ENCODE peak calls at places on chromosomes 6 and 20, in eight cellular contexts. G, F, E, Z, D, I, U and C are unnamed samples.

GRCh38 chr6:125639621-125640020 is 109.8 kb upstream of the HEY2 start:
- DNase-seq in G (no peak), F (no peak), E (no peak), Z (no peak), D (no peak), I (no peak), U (no peak), C (no peak)

GRCh38 chr6:18339599-18339998 is 47.6 kb upstream of the RNF144B start:
- DNase-seq in G (no peak), F (no peak), E (no peak), Z (no peak), D (no peak), I (no peak), U (no peak), C (no peak)

GRCh38 chr6:53857318-53858094 is 62.7 kb downstream of the LRRC1 start:
- DNase-seq in G (no peak), F (no peak), E (no peak), Z (no peak), D (no peak), I (no peak), U (no peak), C (no peak)

GRCh38 chr6:168032383-168032760 is 34.9 kb downstream of the KIF25 start:
- DNase-seq in G (no peak), F (no peak), E (no peak), Z (no peak), D (no peak), I (no peak), U (no peak), C (no peak)

GRCh38 chr6:35683267-35683666 is 5.4 kb downstream of the FKBP5 start:
- DNase-seq in G (no peak), F (no peak), E (no peak), Z (no peak), D (no peak), I (no peak), U (no peak), C (no peak)

GRCh38 chr6:158475344-158476302 is 84.3 kb upstream of the TMEM181 start:
- DNase-seq in G (peak; percentile 36), F (no peak), E (no peak), Z (no peak), D (no peak), I (no peak), U (no peak), C (no peak)

GRCh38 chr6:70312165-70312564 is 9.3 kb upstream of the COL9A1 start:
- DNase-seq in G (no peak), F (no peak), E (no peak), Z (no peak), D (no peak), I (no peak), U (no peak), C (no peak)

GRCh38 chr20:20214757-20215275 is 153.1 kb upstream of the INSM1 start:
- DNase-seq in G (no peak), F (no peak), E (no peak), Z (no peak), D (no peak), I (no peak), U (no peak), C (no peak)

GRCh38 chr6:87718662-87719433 is 16.8 kb upstream of the AKIRIN2 start:
- DNase-seq in G (no peak), F (no peak), E (no peak), Z (no peak), D (no peak), I (no peak), U (no peak), C (no peak)